ENCODE peak calls at places on chromosomes 6 and 20, in ten cellular contexts. V, U, X, J, Z, R, W, B, M and T are unnamed samples.

GRCh38 chr6:88380083-88380482 is 213.9 kb upstream of the CNR1 start:
- DNase-seq in Z (no peak), W (no peak), U (no peak), B (no peak), J (peak), X (no peak), R (peak), V (no peak), M (peak), T (peak)

GRCh38 chr6:75437451-75438185 is 56.0 kb downstream of the FILIP1 start:
- DNase-seq in X (no peak), M (peak), U (no peak), R (no peak), Z (no peak), W (no peak), B (no peak), J (peak), V (no peak), T (peak)

GRCh38 chr6:132365319-132365907 is 35.9 kb downstream of the MOXD1 start:
- DNase-seq in V (no peak), Z (no peak), J (peak), X (no peak), W (no peak), M (peak), B (no peak), R (no peak), U (no peak), T (peak)

GRCh38 chr6:74606488-74607135 is 599.2 kb downstream of the COL12A1 start:
- DNase-seq in M (peak), R (no peak), Z (no peak), B (no peak), X (no peak), U (no peak), V (no peak), J (peak), W (no peak), T (peak)

GRCh38 chr6:150599199-150600002 is at the start of gene PLEKHG1:
- DNase-seq in M (peak), X (peak), B (peak), V (peak), R (no peak), U (peak), Z (peak), J (peak), W (peak), T (peak)

GRCh38 chr20:62318411-62319345 is 15.9 kb downstream of the ADRM1 start:
- DNase-seq in J (no peak), B (no peak), U (no peak), V (no peak), Z (no peak), X (no peak), W (no peak), R (no peak), M (no peak), T (no peak)

GRCh38 chr20:33333616-33334015 is 50.6 kb downstream of the BPIFB1 start:
- DNase-seq in J (no peak), B (no peak), M (no peak), W (no peak), V (no peak), X (no peak), Z (no peak), R (no peak), U (no peak), T (no peak)

GRCh38 chr6:3913077-3913957 is 64.1 kb downstream of the FAM50B start:
- DNase-seq in Z (no peak), X (no peak), V (no peak), W (no peak), U (no peak), M (peak), J (peak), B (no peak), R (peak), T (peak)

GRCh38 chr6:79874531-79875132 is 72.7 kb downstream of the ELOVL4 start:
- DNase-seq in J (peak), R (no peak), M (peak), U (no peak), Z (no peak), W (no peak), X (no peak), B (no peak), V (no peak), T (no peak)